ENCODE peak calls at places on chromosomes 7 and 10, in nine cellular contexts. One of them, this sample, is unnamed.

GRCh38 chr10:98664329-98665042 is 217.8 kb upstream of the HPS1 start:
- DNase-seq in mucosa of gallbladder: no peak
- DNase-seq in activated T-cell treated with anti-CD3 and anti-CD28 coated beads, Interleukin-2, amount 50 U/mL, for 72 hours: peak
- DNase-seq in stimulated activated CD4-positive, alpha-beta T cell treated with anti-CD3 and anti-CD28 coated beads, Interleukin-4, amount 100 ng/mL, for 48 hours: peak
- DNase-seq in choroid plexus epithelial cell: peak
- DNase-seq in SW480: peak
- DNase-seq in T-helper 1 cell: peak
- DNase-seq in stimulated activated CD8-positive, alpha-beta memory T cell treated with anti-CD3 and anti-CD28 coated beads, Interleukin-4, amount 100 ng/mL, for 24 hours: no peak
- DNase-seq in HT1080: peak
- DNase-seq in this sample: peak

GRCh38 chr10:105358911-105359310 is 717.8 kb downstream of the SORCS3 start:
- DNase-seq in stimulated activated CD8-positive, alpha-beta memory T cell treated with anti-CD3 and anti-CD28 coated beads, Interleukin-4, amount 100 ng/mL, for 24 hours: no peak
- DNase-seq in choroid plexus epithelial cell: no peak
- DNase-seq in HT1080: peak
- DNase-seq in mucosa of gallbladder: no peak
- DNase-seq in SW480: no peak
- DNase-seq in T-helper 1 cell: no peak
- DNase-seq in activated T-cell treated with anti-CD3 and anti-CD28 coated beads, Interleukin-2, amount 50 U/mL, for 72 hours: no peak
- DNase-seq in stimulated activated CD4-positive, alpha-beta T cell treated with anti-CD3 and anti-CD28 coated beads, Interleukin-4, amount 100 ng/mL, for 48 hours: no peak
- DNase-seq in this sample: no peak

GRCh38 chr7:506921-507622 is 12.6 kb downstream of the PDGFA start:
- DNase-seq in HT1080: no peak
- DNase-seq in choroid plexus epithelial cell: no peak
- DNase-seq in T-helper 1 cell: no peak
- DNase-seq in stimulated activated CD4-positive, alpha-beta T cell treated with anti-CD3 and anti-CD28 coated beads, Interleukin-4, amount 100 ng/mL, for 48 hours: no peak
- DNase-seq in activated T-cell treated with anti-CD3 and anti-CD28 coated beads, Interleukin-2, amount 50 U/mL, for 72 hours: no peak
- DNase-seq in SW480: no peak
- DNase-seq in stimulated activated CD8-positive, alpha-beta memory T cell treated with anti-CD3 and anti-CD28 coated beads, Interleukin-4, amount 100 ng/mL, for 24 hours: no peak
- DNase-seq in mucosa of gallbladder: no peak
- DNase-seq in this sample: no peak

GRCh38 chr10:60175418-60175817 is 214.3 kb downstream of the ANK3 start:
- DNase-seq in HT1080: no peak
- DNase-seq in stimulated activated CD8-positive, alpha-beta memory T cell treated with anti-CD3 and anti-CD28 coated beads, Interleukin-4, amount 100 ng/mL, for 24 hours: no peak
- DNase-seq in choroid plexus epithelial cell: peak
- DNase-seq in activated T-cell treated with anti-CD3 and anti-CD28 coated beads, Interleukin-2, amount 50 U/mL, for 72 hours: no peak
- DNase-seq in stimulated activated CD4-positive, alpha-beta T cell treated with anti-CD3 and anti-CD28 coated beads, Interleukin-4, amount 100 ng/mL, for 48 hours: no peak
- DNase-seq in SW480: no peak
- DNase-seq in mucosa of gallbladder: peak
- DNase-seq in T-helper 1 cell: no peak
- DNase-seq in this sample: no peak

GRCh38 chr10:36202861-36203260 is 560.8 kb upstream of the FZD8 start:
- DNase-seq in stimulated activated CD4-positive, alpha-beta T cell treated with anti-CD3 and anti-CD28 coated beads, Interleukin-4, amount 100 ng/mL, for 48 hours: no peak
- DNase-seq in stimulated activated CD8-positive, alpha-beta memory T cell treated with anti-CD3 and anti-CD28 coated beads, Interleukin-4, amount 100 ng/mL, for 24 hours: no peak
- DNase-seq in T-helper 1 cell: no peak
- DNase-seq in activated T-cell treated with anti-CD3 and anti-CD28 coated beads, Interleukin-2, amount 50 U/mL, for 72 hours: no peak
- DNase-seq in choroid plexus epithelial cell: no peak
- DNase-seq in HT1080: no peak
- DNase-seq in SW480: no peak
- DNase-seq in mucosa of gallbladder: no peak
- DNase-seq in this sample: no peak

GRCh38 chr10:89355373-89355772 is 22.5 kb upstream of the IFIT1B start:
- DNase-seq in stimulated activated CD4-positive, alpha-beta T cell treated with anti-CD3 and anti-CD28 coated beads, Interleukin-4, amount 100 ng/mL, for 48 hours: no peak
- DNase-seq in HT1080: peak
- DNase-seq in choroid plexus epithelial cell: peak
- DNase-seq in stimulated activated CD8-positive, alpha-beta memory T cell treated with anti-CD3 and anti-CD28 coated beads, Interleukin-4, amount 100 ng/mL, for 24 hours: no peak
- DNase-seq in SW480: no peak
- DNase-seq in activated T-cell treated with anti-CD3 and anti-CD28 coated beads, Interleukin-2, amount 50 U/mL, for 72 hours: no peak
- DNase-seq in mucosa of gallbladder: no peak
- DNase-seq in T-helper 1 cell: no peak
- DNase-seq in this sample: no peak

GRCh38 chr7:93092757-93093370 is 24.9 kb downstream of the SAMD9 start:
- DNase-seq in SW480: peak
- DNase-seq in stimulated activated CD4-positive, alpha-beta T cell treated with anti-CD3 and anti-CD28 coated beads, Interleukin-4, amount 100 ng/mL, for 48 hours: no peak
- DNase-seq in stimulated activated CD8-positive, alpha-beta memory T cell treated with anti-CD3 and anti-CD28 coated beads, Interleukin-4, amount 100 ng/mL, for 24 hours: no peak
- DNase-seq in mucosa of gallbladder: no peak
- DNase-seq in activated T-cell treated with anti-CD3 and anti-CD28 coated beads, Interleukin-2, amount 50 U/mL, for 72 hours: no peak
- DNase-seq in T-helper 1 cell: no peak
- DNase-seq in choroid plexus epithelial cell: peak
- DNase-seq in HT1080: peak
- DNase-seq in this sample: peak

GRCh38 chr7:84611391-84611790 is 416.8 kb upstream of the SEMA3A start:
- DNase-seq in SW480: no peak
- DNase-seq in activated T-cell treated with anti-CD3 and anti-CD28 coated beads, Interleukin-2, amount 50 U/mL, for 72 hours: no peak
- DNase-seq in stimulated activated CD4-positive, alpha-beta T cell treated with anti-CD3 and anti-CD28 coated beads, Interleukin-4, amount 100 ng/mL, for 48 hours: no peak
- DNase-seq in T-helper 1 cell: no peak
- DNase-seq in stimulated activated CD8-positive, alpha-beta memory T cell treated with anti-CD3 and anti-CD28 coated beads, Interleukin-4, amount 100 ng/mL, for 24 hours: no peak
- DNase-seq in HT1080: no peak
- DNase-seq in choroid plexus epithelial cell: no peak
- DNase-seq in mucosa of gallbladder: no peak
- DNase-seq in this sample: peak

GRCh38 chr7:135584362-135585353 is 26.9 kb downstream of the NUP205 start:
- DNase-seq in activated T-cell treated with anti-CD3 and anti-CD28 coated beads, Interleukin-2, amount 50 U/mL, for 72 hours: no peak
- DNase-seq in stimulated activated CD4-positive, alpha-beta T cell treated with anti-CD3 and anti-CD28 coated beads, Interleukin-4, amount 100 ng/mL, for 48 hours: no peak
- DNase-seq in stimulated activated CD8-positive, alpha-beta memory T cell treated with anti-CD3 and anti-CD28 coated beads, Interleukin-4, amount 100 ng/mL, for 24 hours: no peak
- DNase-seq in SW480: no peak
- DNase-seq in HT1080: no peak
- DNase-seq in choroid plexus epithelial cell: peak
- DNase-seq in mucosa of gallbladder: no peak
- DNase-seq in T-helper 1 cell: no peak
- DNase-seq in this sample: no peak

GRCh38 chr7:343864-344607 is 54.1 kb downstream of the FOXL3 start:
- DNase-seq in choroid plexus epithelial cell: no peak
- DNase-seq in T-helper 1 cell: no peak
- DNase-seq in stimulated activated CD4-positive, alpha-beta T cell treated with anti-CD3 and anti-CD28 coated beads, Interleukin-4, amount 100 ng/mL, for 48 hours: no peak
- DNase-seq in HT1080: no peak
- DNase-seq in SW480: no peak
- DNase-seq in stimulated activated CD8-positive, alpha-beta memory T cell treated with anti-CD3 and anti-CD28 coated beads, Interleukin-4, amount 100 ng/mL, for 24 hours: no peak
- DNase-seq in activated T-cell treated with anti-CD3 and anti-CD28 coated beads, Interleukin-2, amount 50 U/mL, for 72 hours: no peak
- DNase-seq in mucosa of gallbladder: no peak
- DNase-seq in this sample: no peak

GRCh38 chr7:32298403-32299132 is 191.6 kb downstream of the LSM5 start:
- DNase-seq in T-helper 1 cell: no peak
- DNase-seq in choroid plexus epithelial cell: no peak
- DNase-seq in stimulated activated CD4-positive, alpha-beta T cell treated with anti-CD3 and anti-CD28 coated beads, Interleukin-4, amount 100 ng/mL, for 48 hours: no peak
- DNase-seq in SW480: no peak
- DNase-seq in mucosa of gallbladder: no peak
- DNase-seq in stimulated activated CD8-positive, alpha-beta memory T cell treated with anti-CD3 and anti-CD28 coated beads, Interleukin-4, amount 100 ng/mL, for 24 hours: no peak
- DNase-seq in HT1080: no peak
- DNase-seq in activated T-cell treated with anti-CD3 and anti-CD28 coated beads, Interleukin-2, amount 50 U/mL, for 72 hours: no peak
- DNase-seq in this sample: no peak

GRCh38 chr10:5628798-5629788 is 37.3 kb downstream of the ASB13 start:
- DNase-seq in stimulated activated CD8-positive, alpha-beta memory T cell treated with anti-CD3 and anti-CD28 coated beads, Interleukin-4, amount 100 ng/mL, for 24 hours: no peak
- DNase-seq in mucosa of gallbladder: no peak
- DNase-seq in activated T-cell treated with anti-CD3 and anti-CD28 coated beads, Interleukin-2, amount 50 U/mL, for 72 hours: peak
- DNase-seq in stimulated activated CD4-positive, alpha-beta T cell treated with anti-CD3 and anti-CD28 coated beads, Interleukin-4, amount 100 ng/mL, for 48 hours: no peak
- DNase-seq in HT1080: peak
- DNase-seq in T-helper 1 cell: no peak
- DNase-seq in choroid plexus epithelial cell: peak
- DNase-seq in SW480: no peak
- DNase-seq in this sample: no peak

GRCh38 chr7:131197920-131198610 is 129.6 kb upstream of the MKLN1 start:
- DNase-seq in activated T-cell treated with anti-CD3 and anti-CD28 coated beads, Interleukin-2, amount 50 U/mL, for 72 hours: no peak
- DNase-seq in T-helper 1 cell: no peak
- DNase-seq in stimulated activated CD8-positive, alpha-beta memory T cell treated with anti-CD3 and anti-CD28 coated beads, Interleukin-4, amount 100 ng/mL, for 24 hours: no peak
- DNase-seq in SW480: peak
- DNase-seq in HT1080: peak
- DNase-seq in stimulated activated CD4-positive, alpha-beta T cell treated with anti-CD3 and anti-CD28 coated beads, Interleukin-4, amount 100 ng/mL, for 48 hours: no peak
- DNase-seq in mucosa of gallbladder: no peak
- DNase-seq in choroid plexus epithelial cell: peak
- DNase-seq in this sample: no peak

GRCh38 chr10:119817991-119818888 is 54.4 kb downstream of the MCMBP start:
- DNase-seq in T-helper 1 cell: no peak
- DNase-seq in HT1080: no peak
- DNase-seq in mucosa of gallbladder: peak
- DNase-seq in activated T-cell treated with anti-CD3 and anti-CD28 coated beads, Interleukin-2, amount 50 U/mL, for 72 hours: peak
- DNase-seq in stimulated activated CD8-positive, alpha-beta memory T cell treated with anti-CD3 and anti-CD28 coated beads, Interleukin-4, amount 100 ng/mL, for 24 hours: no peak
- DNase-seq in choroid plexus epithelial cell: peak
- DNase-seq in SW480: no peak
- DNase-seq in stimulated activated CD4-positive, alpha-beta T cell treated with anti-CD3 and anti-CD28 coated beads, Interleukin-4, amount 100 ng/mL, for 48 hours: no peak
- DNase-seq in this sample: no peak

GRCh38 chr7:128121731-128122576 is 90.7 kb upstream of the LRRC4 start:
- DNase-seq in SW480: no peak
- DNase-seq in stimulated activated CD4-positive, alpha-beta T cell treated with anti-CD3 and anti-CD28 coated beads, Interleukin-4, amount 100 ng/mL, for 48 hours: no peak
- DNase-seq in stimulated activated CD8-positive, alpha-beta memory T cell treated with anti-CD3 and anti-CD28 coated beads, Interleukin-4, amount 100 ng/mL, for 24 hours: no peak
- DNase-seq in mucosa of gallbladder: no peak
- DNase-seq in HT1080: no peak
- DNase-seq in T-helper 1 cell: no peak
- DNase-seq in choroid plexus epithelial cell: peak
- DNase-seq in activated T-cell treated with anti-CD3 and anti-CD28 coated beads, Interleukin-2, amount 50 U/mL, for 72 hours: no peak
- DNase-seq in this sample: no peak

GRCh38 chr7:67375427-67375826 is 378.8 kb downstream of the TYW1 start:
- DNase-seq in activated T-cell treated with anti-CD3 and anti-CD28 coated beads, Interleukin-2, amount 50 U/mL, for 72 hours: no peak
- DNase-seq in stimulated activated CD8-positive, alpha-beta memory T cell treated with anti-CD3 and anti-CD28 coated beads, Interleukin-4, amount 100 ng/mL, for 24 hours: no peak
- DNase-seq in stimulated activated CD4-positive, alpha-beta T cell treated with anti-CD3 and anti-CD28 coated beads, Interleukin-4, amount 100 ng/mL, for 48 hours: no peak
- DNase-seq in mucosa of gallbladder: no peak
- DNase-seq in SW480: no peak
- DNase-seq in choroid plexus epithelial cell: no peak
- DNase-seq in HT1080: no peak
- DNase-seq in T-helper 1 cell: no peak
- DNase-seq in this sample: no peak

GRCh38 chr7:86653919-86654659 is 10.4 kb downstream of the GRM3 start:
- DNase-seq in stimulated activated CD8-positive, alpha-beta memory T cell treated with anti-CD3 and anti-CD28 coated beads, Interleukin-4, amount 100 ng/mL, for 24 hours: no peak
- DNase-seq in activated T-cell treated with anti-CD3 and anti-CD28 coated beads, Interleukin-2, amount 50 U/mL, for 72 hours: no peak
- DNase-seq in SW480: no peak
- DNase-seq in choroid plexus epithelial cell: peak
- DNase-seq in T-helper 1 cell: no peak
- DNase-seq in stimulated activated CD4-positive, alpha-beta T cell treated with anti-CD3 and anti-CD28 coated beads, Interleukin-4, amount 100 ng/mL, for 48 hours: no peak
- DNase-seq in mucosa of gallbladder: no peak
- DNase-seq in HT1080: peak
- DNase-seq in this sample: no peak

GRCh38 chr7:94423116-94423515 is 28.4 kb downstream of the COL1A2 start:
- DNase-seq in activated T-cell treated with anti-CD3 and anti-CD28 coated beads, Interleukin-2, amount 50 U/mL, for 72 hours: no peak
- DNase-seq in stimulated activated CD4-positive, alpha-beta T cell treated with anti-CD3 and anti-CD28 coated beads, Interleukin-4, amount 100 ng/mL, for 48 hours: no peak
- DNase-seq in choroid plexus epithelial cell: peak
- DNase-seq in mucosa of gallbladder: no peak
- DNase-seq in stimulated activated CD8-positive, alpha-beta memory T cell treated with anti-CD3 and anti-CD28 coated beads, Interleukin-4, amount 100 ng/mL, for 24 hours: no peak
- DNase-seq in SW480: no peak
- DNase-seq in T-helper 1 cell: no peak
- DNase-seq in HT1080: no peak
- DNase-seq in this sample: no peak

GRCh38 chr7:78691584-78691983 is 761.9 kb downstream of the MAGI2 start:
- DNase-seq in mucosa of gallbladder: no peak
- DNase-seq in stimulated activated CD8-positive, alpha-beta memory T cell treated with anti-CD3 and anti-CD28 coated beads, Interleukin-4, amount 100 ng/mL, for 24 hours: no peak
- DNase-seq in T-helper 1 cell: no peak
- DNase-seq in SW480: no peak
- DNase-seq in activated T-cell treated with anti-CD3 and anti-CD28 coated beads, Interleukin-2, amount 50 U/mL, for 72 hours: no peak
- DNase-seq in HT1080: no peak
- DNase-seq in choroid plexus epithelial cell: no peak
- DNase-seq in stimulated activated CD4-positive, alpha-beta T cell treated with anti-CD3 and anti-CD28 coated beads, Interleukin-4, amount 100 ng/mL, for 48 hours: no peak
- DNase-seq in this sample: no peak

GRCh38 chr7:144723311-144723710 is 112.5 kb downstream of the TPK1 start:
- DNase-seq in activated T-cell treated with anti-CD3 and anti-CD28 coated beads, Interleukin-2, amount 50 U/mL, for 72 hours: no peak
- DNase-seq in stimulated activated CD4-positive, alpha-beta T cell treated with anti-CD3 and anti-CD28 coated beads, Interleukin-4, amount 100 ng/mL, for 48 hours: no peak
- DNase-seq in SW480: no peak
- DNase-seq in stimulated activated CD8-positive, alpha-beta memory T cell treated with anti-CD3 and anti-CD28 coated beads, Interleukin-4, amount 100 ng/mL, for 24 hours: no peak
- DNase-seq in HT1080: no peak
- DNase-seq in choroid plexus epithelial cell: no peak
- DNase-seq in T-helper 1 cell: no peak
- DNase-seq in mucosa of gallbladder: no peak
- DNase-seq in this sample: no peak

GRCh38 chr7:148921806-148922205 is 37.7 kb upstream of the EZH2 start:
- DNase-seq in stimulated activated CD4-positive, alpha-beta T cell treated with anti-CD3 and anti-CD28 coated beads, Interleukin-4, amount 100 ng/mL, for 48 hours: no peak
- DNase-seq in T-helper 1 cell: no peak
- DNase-seq in choroid plexus epithelial cell: no peak
- DNase-seq in activated T-cell treated with anti-CD3 and anti-CD28 coated beads, Interleukin-2, amount 50 U/mL, for 72 hours: no peak
- DNase-seq in stimulated activated CD8-positive, alpha-beta memory T cell treated with anti-CD3 and anti-CD28 coated beads, Interleukin-4, amount 100 ng/mL, for 24 hours: no peak
- DNase-seq in HT1080: no peak
- DNase-seq in SW480: no peak
- DNase-seq in mucosa of gallbladder: no peak
- DNase-seq in this sample: peak

GRCh38 chr7:77696643-77697534 is 630 bp downstream of the RSBN1L start:
- DNase-seq in mucosa of gallbladder: peak
- DNase-seq in stimulated activated CD8-positive, alpha-beta memory T cell treated with anti-CD3 and anti-CD28 coated beads, Interleukin-4, amount 100 ng/mL, for 24 hours: peak
- DNase-seq in choroid plexus epithelial cell: peak
- DNase-seq in T-helper 1 cell: no peak
- DNase-seq in activated T-cell treated with anti-CD3 and anti-CD28 coated beads, Interleukin-2, amount 50 U/mL, for 72 hours: peak
- DNase-seq in SW480: peak
- DNase-seq in HT1080: peak
- DNase-seq in stimulated activated CD4-positive, alpha-beta T cell treated with anti-CD3 and anti-CD28 coated beads, Interleukin-4, amount 100 ng/mL, for 48 hours: peak
- DNase-seq in this sample: peak

GRCh38 chr7:36210542-36210941 is 57.5 kb downstream of the EEPD1 start:
- DNase-seq in choroid plexus epithelial cell: peak
- DNase-seq in mucosa of gallbladder: no peak
- DNase-seq in stimulated activated CD4-positive, alpha-beta T cell treated with anti-CD3 and anti-CD28 coated beads, Interleukin-4, amount 100 ng/mL, for 48 hours: no peak
- DNase-seq in HT1080: peak
- DNase-seq in stimulated activated CD8-positive, alpha-beta memory T cell treated with anti-CD3 and anti-CD28 coated beads, Interleukin-4, amount 100 ng/mL, for 24 hours: no peak
- DNase-seq in activated T-cell treated with anti-CD3 and anti-CD28 coated beads, Interleukin-2, amount 50 U/mL, for 72 hours: no peak
- DNase-seq in T-helper 1 cell: no peak
- DNase-seq in SW480: no peak
- DNase-seq in this sample: no peak

GRCh38 chr7:79787623-79788022 is 334.2 kb upstream of the MAGI2 start:
- DNase-seq in HT1080: no peak
- DNase-seq in stimulated activated CD4-positive, alpha-beta T cell treated with anti-CD3 and anti-CD28 coated beads, Interleukin-4, amount 100 ng/mL, for 48 hours: no peak
- DNase-seq in T-helper 1 cell: no peak
- DNase-seq in SW480: no peak
- DNase-seq in stimulated activated CD8-positive, alpha-beta memory T cell treated with anti-CD3 and anti-CD28 coated beads, Interleukin-4, amount 100 ng/mL, for 24 hours: no peak
- DNase-seq in mucosa of gallbladder: no peak
- DNase-seq in choroid plexus epithelial cell: peak
- DNase-seq in activated T-cell treated with anti-CD3 and anti-CD28 coated beads, Interleukin-2, amount 50 U/mL, for 72 hours: no peak
- DNase-seq in this sample: no peak

GRCh38 chr10:12780634-12781601 is 220.6 kb downstream of the CCDC3 start:
- DNase-seq in choroid plexus epithelial cell: peak
- DNase-seq in HT1080: no peak
- DNase-seq in T-helper 1 cell: no peak
- DNase-seq in stimulated activated CD4-positive, alpha-beta T cell treated with anti-CD3 and anti-CD28 coated beads, Interleukin-4, amount 100 ng/mL, for 48 hours: peak
- DNase-seq in activated T-cell treated with anti-CD3 and anti-CD28 coated beads, Interleukin-2, amount 50 U/mL, for 72 hours: peak
- DNase-seq in mucosa of gallbladder: no peak
- DNase-seq in SW480: no peak
- DNase-seq in stimulated activated CD8-positive, alpha-beta memory T cell treated with anti-CD3 and anti-CD28 coated beads, Interleukin-4, amount 100 ng/mL, for 24 hours: peak
- DNase-seq in this sample: no peak

GRCh38 chr10:21927601-21928000 is 75.9 kb downstream of the DNAJC1 start:
- DNase-seq in T-helper 1 cell: no peak
- DNase-seq in HT1080: peak
- DNase-seq in stimulated activated CD4-positive, alpha-beta T cell treated with anti-CD3 and anti-CD28 coated beads, Interleukin-4, amount 100 ng/mL, for 48 hours: no peak
- DNase-seq in mucosa of gallbladder: no peak
- DNase-seq in choroid plexus epithelial cell: peak
- DNase-seq in SW480: no peak
- DNase-seq in stimulated activated CD8-positive, alpha-beta memory T cell treated with anti-CD3 and anti-CD28 coated beads, Interleukin-4, amount 100 ng/mL, for 24 hours: no peak
- DNase-seq in activated T-cell treated with anti-CD3 and anti-CD28 coated beads, Interleukin-2, amount 50 U/mL, for 72 hours: no peak
- DNase-seq in this sample: no peak

GRCh38 chr7:129006636-129007414 is 48.1 kb downstream of the TNPO3 start:
- DNase-seq in stimulated activated CD8-positive, alpha-beta memory T cell treated with anti-CD3 and anti-CD28 coated beads, Interleukin-4, amount 100 ng/mL, for 24 hours: no peak
- DNase-seq in T-helper 1 cell: no peak
- DNase-seq in choroid plexus epithelial cell: no peak
- DNase-seq in HT1080: no peak
- DNase-seq in stimulated activated CD4-positive, alpha-beta T cell treated with anti-CD3 and anti-CD28 coated beads, Interleukin-4, amount 100 ng/mL, for 48 hours: no peak
- DNase-seq in mucosa of gallbladder: no peak
- DNase-seq in SW480: no peak
- DNase-seq in activated T-cell treated with anti-CD3 and anti-CD28 coated beads, Interleukin-2, amount 50 U/mL, for 72 hours: no peak
- DNase-seq in this sample: no peak

GRCh38 chr7:143979359-143979758 is 20.8 kb upstream of the OR6B1 start:
- DNase-seq in stimulated activated CD4-positive, alpha-beta T cell treated with anti-CD3 and anti-CD28 coated beads, Interleukin-4, amount 100 ng/mL, for 48 hours: no peak
- DNase-seq in SW480: no peak
- DNase-seq in activated T-cell treated with anti-CD3 and anti-CD28 coated beads, Interleukin-2, amount 50 U/mL, for 72 hours: no peak
- DNase-seq in mucosa of gallbladder: no peak
- DNase-seq in HT1080: peak
- DNase-seq in stimulated activated CD8-positive, alpha-beta memory T cell treated with anti-CD3 and anti-CD28 coated beads, Interleukin-4, amount 100 ng/mL, for 24 hours: no peak
- DNase-seq in T-helper 1 cell: no peak
- DNase-seq in choroid plexus epithelial cell: peak
- DNase-seq in this sample: no peak